ENCODE peak calls at places on chromosomes 5 and 9, in eight cellular contexts. K, W, X, F, O, L, Z and J are unnamed samples.
A peak's percentile ranks its signal among the peaks of the same experiment; 100 is the strongest.

GRCh38 chr9:68872026-68872501 is 141.8 kb downstream of the PRKACG start:
- DNase-seq in K (no peak), W (no peak), X (no peak), F (no peak), O (no peak), L (no peak), Z (no peak), J (no peak)

GRCh38 chr5:79025054-79025465 is 40.0 kb upstream of the ARSB start:
- DNase-seq in K (peak; percentile 45), W (peak; percentile 61), X (peak; percentile 63), F (peak; percentile 30), O (peak; percentile 62), L (peak; percentile 46), Z (peak; percentile 88), J (peak; percentile 44)

GRCh38 chr5:90934091-90934719 is 375.6 kb downstream of the ADGRV1 start:
- DNase-seq in K (no peak), W (no peak), X (no peak), F (no peak), O (no peak), L (no peak), Z (no peak), J (no peak)

GRCh38 chr5:38726279-38726678 is 119.5 kb upstream of the OSMR start:
- DNase-seq in K (no peak), W (peak; percentile 15), X (no peak), F (no peak), O (no peak), L (no peak), Z (no peak), J (no peak)

GRCh38 chr5:83099445-83099844 is 22.1 kb downstream of the XRCC4 start:
- DNase-seq in K (no peak), W (no peak), X (no peak), F (no peak), O (no peak), L (no peak), Z (no peak), J (no peak)

GRCh38 chr9:110255417-110256141 is 728 bp downstream of the TXN start:
- DNase-seq in K (peak; percentile 62), W (peak; percentile 61), X (peak; percentile 62), F (no peak), O (peak; percentile 86), L (peak; percentile 42), Z (peak; percentile 81), J (no peak)

GRCh38 chr5:52457808-52458207 is 329.9 kb upstream of the ITGA1 start:
- DNase-seq in K (no peak), W (peak; percentile 78), X (no peak), F (no peak), O (no peak), L (no peak), Z (no peak), J (no peak)

GRCh38 chr5:124816381-124816780 is 69.9 kb upstream of the ZNF608 start:
- DNase-seq in K (no peak), W (no peak), X (no peak), F (no peak), O (no peak), L (no peak), Z (no peak), J (no peak)

GRCh38 chr9:5532301-5532700 is 22.0 kb downstream of the PDCD1LG2 start:
- DNase-seq in K (no peak), W (no peak), X (no peak), F (no peak), O (no peak), L (no peak), Z (no peak), J (no peak)

GRCh38 chr5:79133121-79133656 is 21.6 kb downstream of the BHMT start:
- DNase-seq in K (no peak), W (peak; percentile 54), X (no peak), F (peak; percentile 26), O (no peak), L (peak; percentile 32), Z (peak; percentile 90), J (peak; percentile 50)

GRCh38 chr5:154179846-154180710 is 10.5 kb upstream of the GALNT10 start:
- DNase-seq in K (peak; percentile 30), W (peak; percentile 73), X (peak; percentile 59), F (peak; percentile 35), O (no peak), L (peak; percentile 70), Z (peak; percentile 86), J (peak; percentile 28)